ENCODE peak calls at places on chromosomes 4 and X, in five cellular contexts. W is Peyer's patch, Q is IMR-90, L is mammary epithelial cell, D is testis. F is an unnamed sample.
A peak's percentile ranks its signal among the peaks of the same experiment; 100 is the strongest.

GRCh38 chr4:139734201-139734874 is 68.7 kb downstream of the MGST2 start:
- DNase-seq in Q (peak; percentile 65), L (peak; percentile 51), D (no peak), W (no peak), F (no peak)

GRCh38 chr4:98919996-98920395 is 8.9 kb downstream of the EIF4E start:
- DNase-seq in D (no peak), W (no peak), L (peak; percentile 19), Q (peak; percentile 79), F (no peak)

GRCh38 chrX:31353095-31353494 is 281.3 kb upstream of the FTHL17 start:
- DNase-seq in W (no peak), D (no peak), L (peak; percentile 83), Q (peak; percentile 62), F (no peak)

GRCh38 chr4:22203436-22204011 is 255.0 kb upstream of the KCNIP4 start:
- DNase-seq in W (no peak), Q (no peak), L (peak; percentile 48), D (no peak), F (no peak)

GRCh38 chr4:70743728-70744127 is 22.0 kb downstream of the RUFY3 start:
- DNase-seq in L (no peak), Q (peak; percentile 29), W (no peak), D (no peak), F (no peak)

GRCh38 chr4:139242511-139243051 is 37.4 kb downstream of the MGARP start:
- DNase-seq in Q (peak; percentile 62), L (peak; percentile 94), W (no peak), D (no peak), F (no peak)

GRCh38 chr4:8044699-8045098 is 105.0 kb upstream of the AFAP1 start:
- DNase-seq in Q (no peak), D (no peak), W (no peak), L (no peak), F (no peak)

GRCh38 chr4:111630705-111631104 is 514.5 kb upstream of the FAM241A start:
- DNase-seq in L (no peak), Q (peak; percentile 42), W (no peak), D (no peak), F (no peak)

GRCh38 chr4:56787380-56787779 is 34.1 kb downstream of the SPINK2 start:
- DNase-seq in L (no peak), W (peak; percentile 58), Q (no peak), D (peak; percentile 40), F (no peak)

GRCh38 chr4:112648263-112649054 is 11.5 kb downstream of the LARP7 start:
- DNase-seq in W (no peak), D (no peak), Q (peak; percentile 33), L (no peak), F (no peak)

GRCh38 chr4:212438-213174 is 88.3 kb downstream of the ZNF718 start:
- DNase-seq in W (no peak), D (peak; percentile 95), L (peak; percentile 77), Q (peak; percentile 71), F (peak; percentile 91)

GRCh38 chr4:62970846-62971245 is 1438.4 kb downstream of the TECRL start:
- DNase-seq in D (no peak), Q (no peak), W (no peak), L (no peak), F (no peak)

GRCh38 chrX:145817299-145817665 is 347 bp upstream of the SLITRK2 start:
- DNase-seq in W (no peak), L (no peak), Q (no peak), D (no peak), F (no peak)

GRCh38 chrX:153409414-153410101 is 1.7 kb upstream of the ZFP92 start:
- DNase-seq in L (no peak), D (no peak), W (no peak), Q (no peak), F (no peak)

GRCh38 chr4:169682360-169683047 is 62.1 kb downstream of the CLCN3 start:
- DNase-seq in D (no peak), Q (peak; percentile 15), W (no peak), L (no peak), F (no peak)

GRCh38 chr4:55038176-55038890 is 87.1 kb downstream of the KDR start:
- DNase-seq in W (no peak), L (peak; percentile 28), D (peak; percentile 57), Q (no peak), F (peak; percentile 34)

GRCh38 chr4:8914461-8915171 is 43.0 kb upstream of the HMX1 start:
- DNase-seq in L (no peak), Q (no peak), W (peak; percentile 42), D (no peak), F (peak; percentile 34)

GRCh38 chrX:38089173-38089982 is 83.0 kb downstream of the SYTL5 start:
- DNase-seq in D (no peak), Q (no peak), W (no peak), L (no peak), F (no peak)

GRCh38 chr4:126592088-126592487 is 1040.7 kb upstream of the INTU start:
- DNase-seq in D (no peak), Q (peak; percentile 28), W (no peak), L (no peak), F (no peak)

GRCh38 chrX:68751372-68751771 is 77.4 kb upstream of the EFNB1 start:
- DNase-seq in W (no peak), L (no peak), Q (no peak), D (no peak), F (no peak)

GRCh38 chr4:154010377-154010776 is 221.5 kb upstream of the SFRP2 start:
- DNase-seq in D (no peak), W (no peak), Q (no peak), L (no peak), F (no peak)

GRCh38 chrX:96407043-96407442 is 277.6 kb upstream of the DIAPH2 start:
- DNase-seq in L (no peak), D (peak; percentile 60), W (peak; percentile 42), Q (peak; percentile 59), F (no peak)

GRCh38 chrX:16695079-16695676 is 17.3 kb downstream of the CTPS2 start:
- DNase-seq in L (peak; percentile 32), D (peak; percentile 81), Q (peak; percentile 65), W (peak; percentile 63), F (peak; percentile 73)

GRCh38 chr4:37480509-37480908 is 205.7 kb downstream of the RELL1 start:
- DNase-seq in W (no peak), L (no peak), Q (no peak), D (no peak), F (no peak)

GRCh38 chr4:61572160-61572559 is 372.0 kb downstream of the ADGRL3 start:
- DNase-seq in D (no peak), W (no peak), Q (peak; percentile 19), L (peak; percentile 73), F (no peak)

GRCh38 chr4:139844459-139845036 is 178.9 kb downstream of the MGST2 start:
- DNase-seq in Q (no peak), L (no peak), W (no peak), D (no peak), F (no peak)

GRCh38 chrX:40571600-40571999 is 9.2 kb upstream of the ATP6AP2 start:
- DNase-seq in W (no peak), Q (no peak), L (no peak), D (no peak), F (no peak)

GRCh38 chrX:153646620-153647373 is at the start of gene DUSP9:
- DNase-seq in Q (no peak), L (no peak), D (peak; percentile 21), W (peak; percentile 59), F (peak; percentile 28)

GRCh38 chr4:8523175-8523574 is 57.0 kb upstream of the GPR78 start:
- DNase-seq in Q (no peak), D (no peak), L (no peak), W (peak; percentile 32), F (no peak)

GRCh38 chr4:183416878-183417277 is 27.6 kb upstream of the CDKN2AIP start:
- DNase-seq in D (no peak), L (no peak), Q (no peak), W (no peak), F (no peak)

GRCh38 chrX:74453178-74453577 is 31.9 kb downstream of the SLC16A2 start:
- DNase-seq in D (no peak), Q (no peak), L (peak; percentile 51), W (no peak), F (no peak)

GRCh38 chr4:81030617-81031388 is at the start of gene BMP3:
- DNase-seq in D (peak; percentile 19), W (peak; percentile 81), L (peak; percentile 25), Q (peak; percentile 18), F (no peak)

GRCh38 chr4:148800943-148801342 is 358.7 kb upstream of the NR3C2 start:
- DNase-seq in W (no peak), Q (no peak), D (no peak), L (no peak), F (no peak)

DNA sequence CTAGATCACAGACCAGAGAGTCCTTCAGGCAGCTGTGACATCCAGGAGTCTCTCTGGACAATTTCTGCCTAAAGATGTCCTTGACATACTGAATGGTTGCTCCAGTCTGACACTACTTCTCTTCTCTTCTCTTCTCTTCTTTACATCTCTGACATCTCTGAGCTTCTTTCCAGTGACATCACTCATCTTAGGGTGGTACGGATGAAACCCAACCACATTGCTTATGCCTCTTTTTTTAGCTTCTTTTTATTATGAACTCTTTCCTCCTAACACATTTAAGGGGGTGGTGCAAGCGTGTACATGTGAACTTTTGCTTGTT is 39.4 kb upstream of the IRF2 start:
- DNase-seq in Q (no peak), W (no peak), D (no peak), L (no peak), F (no peak)
- H3K27ac ChIP-seq in Q (peak overlapping the region; percentile 61), W (no peak overlapping the region), D (no peak overlapping the region), L (peak overlapping the region; percentile 35), F (peak overlapping the region; percentile 55)

GRCh38 chr4:123416462-123416861 is 19.9 kb downstream of the SPRY1 start:
- DNase-seq in L (no peak), Q (no peak), D (no peak), W (no peak), F (no peak)
- H3K4me3 ChIP-seq in L (no peak overlapping the region), Q (no peak overlapping the region), D (no peak overlapping the region), W (no peak overlapping the region), F (no peak overlapping the region)

DNA sequence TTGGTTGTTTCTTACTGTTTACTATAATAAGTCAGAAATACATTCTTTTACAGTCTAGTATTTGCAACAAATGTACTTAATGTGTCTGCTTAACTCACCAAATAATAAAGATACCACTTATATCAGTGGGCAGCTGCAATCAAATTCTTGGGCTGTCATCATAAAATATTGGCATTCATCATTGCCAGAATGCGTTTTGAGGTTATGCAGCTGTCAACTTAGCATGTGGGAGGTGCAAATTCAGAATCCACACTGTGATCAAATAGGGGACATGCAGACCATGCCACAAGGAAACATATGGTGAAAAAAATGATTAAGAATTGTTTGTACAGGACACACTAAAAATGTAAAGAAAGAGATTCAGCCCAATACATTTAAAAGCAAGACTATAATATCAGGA is 86.5 kb downstream of the HCCS start:
- DNase-seq in D (no peak), Q (no peak), L (no peak), W (no peak), F (no peak)
- H3K27ac ChIP-seq in D (no peak overlapping the region), Q (no peak overlapping the region), L (no peak overlapping the region), W (no peak overlapping the region), F (no peak overlapping the region)

GRCh38 chr4:168656946-168657473 is 160.2 kb downstream of the PALLD start:
- DNase-seq in W (no peak), D (no peak), L (no peak), Q (no peak), F (no peak)

GRCh38 chr4:168655182-168655581 is 158.3 kb downstream of the PALLD start:
- DNase-seq in D (no peak), Q (no peak), L (peak; percentile 35), W (no peak), F (no peak)

GRCh38 chr4:168652818-168653217 is 156.0 kb downstream of the PALLD start:
- DNase-seq in L (no peak), D (no peak), Q (no peak), W (no peak), F (no peak)

GRCh38 chr4:168656055-168656660 is 159.3 kb downstream of the PALLD start:
- DNase-seq in W (no peak), Q (peak; percentile 94), L (peak; percentile 82), D (no peak), F (no peak)

GRCh38 chr4:168654206-168655174 is 157.6 kb downstream of the PALLD start:
- DNase-seq in W (peak; percentile 70), L (peak; percentile 66), D (no peak), Q (no peak), F (no peak)
- H3K4me3 ChIP-seq in W (peak overlapping the region; percentile 40), L (peak overlapping the region; percentile 23), D (no peak overlapping the region), Q (no peak overlapping the region), F (no peak overlapping the region)

F was measured in tibial artery.